ENCODE peak calls at places on chromosomes 3 and 15, in seven cellular contexts. One of them, this sample, is unnamed.
A peak's percentile ranks its signal among the peaks of the same experiment; 100 is the strongest.

GRCh38 chr3:133570139-133570936 is 3.1 kb upstream of the CDV3 start:
- DNase-seq in Kasumi-1: no peak
- DNase-seq in ecto neural progenitor cell: no peak
- DNase-seq in globus pallidus: no peak
- DNase-seq in T-helper 1 cell: no peak
- DNase-seq in NCI-H1105: no peak
- DNase-seq in NCI-H2029: no peak
- DNase-seq in this sample: no peak

GRCh38 chr3:115697263-115698053 is 74.1 kb downstream of the GAP43 start:
- DNase-seq in Kasumi-1: no peak
- DNase-seq in ecto neural progenitor cell: no peak
- DNase-seq in globus pallidus: no peak
- DNase-seq in T-helper 1 cell: no peak
- DNase-seq in NCI-H1105: no peak
- DNase-seq in NCI-H2029: no peak
- DNase-seq in this sample: no peak

GRCh38 chr15:101255066-101255415 is 3.2 kb upstream of the CHSY1 start:
- DNase-seq in Kasumi-1: no peak
- DNase-seq in ecto neural progenitor cell: no peak
- DNase-seq in globus pallidus: no peak
- DNase-seq in T-helper 1 cell: no peak
- DNase-seq in NCI-H1105: no peak
- DNase-seq in NCI-H2029: no peak
- DNase-seq in this sample: no peak

GRCh38 chr3:98602078-98602678 is 8.8 kb upstream of the CPOX start:
- DNase-seq in Kasumi-1: peak; percentile 89
- DNase-seq in ecto neural progenitor cell: no peak
- DNase-seq in globus pallidus: peak; percentile 73
- DNase-seq in T-helper 1 cell: no peak
- DNase-seq in NCI-H1105: peak; percentile 34
- DNase-seq in NCI-H2029: no peak
- DNase-seq in this sample: no peak

GRCh38 chr15:61794276-61794675 is 266.0 kb downstream of the VPS13C start:
- DNase-seq in Kasumi-1: no peak
- DNase-seq in ecto neural progenitor cell: no peak
- DNase-seq in globus pallidus: no peak
- DNase-seq in T-helper 1 cell: no peak
- DNase-seq in NCI-H1105: no peak
- DNase-seq in NCI-H2029: no peak
- DNase-seq in this sample: no peak

GRCh38 chr3:177966493-177966892 is 569.7 kb upstream of the KCNMB2 start:
- DNase-seq in Kasumi-1: no peak
- DNase-seq in ecto neural progenitor cell: no peak
- DNase-seq in globus pallidus: no peak
- DNase-seq in T-helper 1 cell: no peak
- DNase-seq in NCI-H1105: no peak
- DNase-seq in NCI-H2029: no peak
- DNase-seq in this sample: no peak

GRCh38 chr3:126449621-126450051 is 26.1 kb downstream of the ZXDC start:
- DNase-seq in Kasumi-1: no peak
- DNase-seq in ecto neural progenitor cell: no peak
- DNase-seq in globus pallidus: no peak
- DNase-seq in T-helper 1 cell: no peak
- DNase-seq in NCI-H1105: no peak
- DNase-seq in NCI-H2029: no peak
- DNase-seq in this sample: no peak

GRCh38 chr3:54817628-54818027 is 110.2 kb downstream of the LRTM1 start:
- DNase-seq in Kasumi-1: no peak
- DNase-seq in ecto neural progenitor cell: no peak
- DNase-seq in globus pallidus: no peak
- DNase-seq in T-helper 1 cell: no peak
- DNase-seq in NCI-H1105: no peak
- DNase-seq in NCI-H2029: no peak
- DNase-seq in this sample: no peak

GRCh38 chr3:149277338-149277813 is 55.7 kb upstream of the CP start:
- DNase-seq in Kasumi-1: peak; percentile 75
- DNase-seq in ecto neural progenitor cell: no peak
- DNase-seq in globus pallidus: peak; percentile 20
- DNase-seq in T-helper 1 cell: no peak
- DNase-seq in NCI-H1105: no peak
- DNase-seq in NCI-H2029: peak; percentile 88
- DNase-seq in this sample: no peak

GRCh38 chr3:99108508-99108907 is 207.0 kb upstream of the DCBLD2 start:
- DNase-seq in Kasumi-1: peak; percentile 15
- DNase-seq in ecto neural progenitor cell: no peak
- DNase-seq in globus pallidus: no peak
- DNase-seq in T-helper 1 cell: no peak
- DNase-seq in NCI-H1105: no peak
- DNase-seq in NCI-H2029: no peak
- DNase-seq in this sample: no peak

GRCh38 chr15:91021516-91022074 is 799 bp downstream of the VPS33B start:
- DNase-seq in Kasumi-1: no peak
- DNase-seq in ecto neural progenitor cell: no peak
- DNase-seq in globus pallidus: peak; percentile 7
- DNase-seq in T-helper 1 cell: no peak
- DNase-seq in NCI-H1105: peak; percentile 50
- DNase-seq in NCI-H2029: no peak
- DNase-seq in this sample: no peak

GRCh38 chr3:161372321-161373260 is 1.3 kb upstream of the SPTSSB start:
- DNase-seq in Kasumi-1: peak; percentile 31
- DNase-seq in ecto neural progenitor cell: peak; percentile 61
- DNase-seq in globus pallidus: peak; percentile 5
- DNase-seq in T-helper 1 cell: no peak
- DNase-seq in NCI-H1105: peak; percentile 91
- DNase-seq in NCI-H2029: peak; percentile 17
- DNase-seq in this sample: peak; percentile 9

GRCh38 chr3:18812316-18812715 is 336.0 kb upstream of the KCNH8 start:
- DNase-seq in Kasumi-1: no peak
- DNase-seq in ecto neural progenitor cell: no peak
- DNase-seq in globus pallidus: no peak
- DNase-seq in T-helper 1 cell: no peak
- DNase-seq in NCI-H1105: no peak
- DNase-seq in NCI-H2029: peak; percentile 57
- DNase-seq in this sample: no peak

GRCh38 chr3:144362126-144362525 is 390.5 kb downstream of the DIPK2A start:
- DNase-seq in Kasumi-1: no peak
- DNase-seq in ecto neural progenitor cell: no peak
- DNase-seq in globus pallidus: no peak
- DNase-seq in T-helper 1 cell: no peak
- DNase-seq in NCI-H1105: no peak
- DNase-seq in NCI-H2029: no peak
- DNase-seq in this sample: no peak